ENCODE peak calls at places on chromosome 22, in six cellular contexts. H is HepG2; O is stimulated activated effector memory CD8-positive, alpha-beta T cell treated with anti-CD3 and anti-CD28 coated beads, Interleukin-12 subunit alpha, Interleukin-12 subunit beta, amount 100 ng/mL, for 72 hours; L is activated T-cell treated with anti-CD3 and anti-CD28 coated beads, Interleukin-2, amount 50 U/mL, for 72 hours; U is DND-41; C is HCT116. M is an unnamed sample.

GRCh38 chr22:38941488-38941987 is 15.9 kb upstream of the APOBEC3A start:
- ATAC-seq in H (no peak), O (peak), L (peak), U (no peak), C (no peak), M (no peak)

GRCh38 chr22:42817556-42817955 is 39.5 kb downstream of the ARFGAP3 start:
- ATAC-seq in H (no peak), O (no peak), L (no peak), U (no peak), C (no peak), M (no peak)

GRCh38 chr22:46484861-46485595 is 52.4 kb downstream of the CELSR1 start:
- ATAC-seq in H (no peak), O (no peak), L (no peak), U (no peak), C (no peak), M (no peak)

GRCh38 chr22:31615940-31616314 is 46.1 kb downstream of the PISD start:
- ATAC-seq in H (peak), O (no peak), L (peak), U (no peak), C (no peak), M (no peak)

GRCh38 chr22:38240734-38241252 is 32.0 kb downstream of the TMEM184B start:
- ATAC-seq in H (no peak), O (no peak), L (no peak), U (no peak), C (peak), M (peak)

GRCh38 chr22:19665784-19666662 is 48.3 kb upstream of the SEPTIN5 start:
- ATAC-seq in H (no peak), O (no peak), L (no peak), U (no peak), C (no peak), M (no peak)

GRCh38 chr22:47724751-47725150 is 962.3 kb downstream of the TBC1D22A start:
- ATAC-seq in H (no peak), O (no peak), L (no peak), U (no peak), C (no peak), M (no peak)

GRCh38 chr22:46595545-46595944 is 24.6 kb upstream of the GRAMD4 start:
- ATAC-seq in H (no peak), O (no peak), L (no peak), U (no peak), C (no peak), M (no peak)

GRCh38 chr22:49592780-49593501 is 234.7 kb downstream of the BRD1 start:
- ATAC-seq in H (no peak), O (no peak), L (no peak), U (no peak), C (no peak), M (no peak)

GRCh38 chr22:41478891-41479521 is 10.1 kb downstream of the ACO2 start:
- ATAC-seq in H (no peak), O (peak), L (peak), U (no peak), C (no peak), M (no peak)

GRCh38 chr22:48218889-48219420 is 1456.5 kb downstream of the TBC1D22A start:
- ATAC-seq in H (no peak), O (no peak), L (no peak), U (no peak), C (no peak), M (no peak)

GRCh38 chr22:35337932-35338331 is 38.2 kb downstream of the TOM1 start:
- ATAC-seq in H (peak), O (peak), L (peak), U (peak), C (peak), M (no peak)

GRCh38 chr22:48586799-48587185 is 1240.9 kb downstream of the BRD1 start:
- ATAC-seq in H (no peak), O (no peak), L (no peak), U (no peak), C (no peak), M (no peak)

GRCh38 chr22:46788426-46789168 is 26.1 kb downstream of the TBC1D22A start:
- ATAC-seq in H (no peak), O (peak), L (peak), U (no peak), C (no peak), M (no peak)

GRCh38 chr22:35397095-35397904 is 2.6 kb upstream of the MCM5 start:
- ATAC-seq in H (peak), O (no peak), L (no peak), U (no peak), C (no peak), M (no peak)

GRCh38 chr22:49967333-49968241 is 7.0 kb downstream of the PIM3 start:
- ATAC-seq in H (peak), O (no peak), L (no peak), U (no peak), C (no peak), M (no peak)

GRCh38 chr22:46379301-46379930 is 43.9 kb downstream of the TRMU start:
- ATAC-seq in H (peak), O (no peak), L (no peak), U (no peak), C (no peak), M (no peak)

GRCh38 chr22:21936151-21936778 is 16.4 kb downstream of the PPM1F start:
- ATAC-seq in H (no peak), O (no peak), L (no peak), U (no peak), C (no peak), M (no peak)

GRCh38 chr22:22031183-22031560 is 48.6 kb upstream of the TOP3B start:
- ATAC-seq in H (no peak), O (no peak), L (no peak), U (no peak), C (no peak), M (no peak)